ENCODE peak calls at places on chromosomes 11 and 22, in six cellular contexts. S is lung; M is HS-5; A is stimulated activated CD4-positive, alpha-beta T cell treated with anti-CD3 and anti-CD28 coated beads, Interleukin-4, amount 100 ng/mL, for 48 hours; C is GM10248; H is activated T-helper 1 cell treated with Interleukin-2 at 50 U/mL for 16 hours. V is an unnamed sample.

GRCh38 chr22:48948575-48949170 is 879.0 kb downstream of the BRD1 start:
- DNase-seq in H (no peak), C (no peak), S (peak; percentile 22), M (no peak), A (no peak), V (no peak)

GRCh38 chr11:111105566-111105965 is 140.0 kb upstream of the POU2AF2 start:
- DNase-seq in H (no peak), C (no peak), S (no peak), M (no peak), A (no peak), V (no peak)

GRCh38 chr11:3802016-3802790 is 4.8 kb upstream of the NUP98 start:
- DNase-seq in M (peak; percentile 29), S (no peak), A (no peak), C (no peak), H (no peak), V (no peak)

GRCh38 chr11:57639321-57640067 is 10.2 kb downstream of the YPEL4 start:
- DNase-seq in C (no peak), M (no peak), A (no peak), S (no peak), H (no peak), V (no peak)

GRCh38 chr11:101127699-101128570 is 1.7 kb downstream of the PGR start:
- DNase-seq in M (no peak), C (peak; percentile 13), S (peak; percentile 28), A (no peak), H (no peak), V (no peak)

GRCh38 chr22:25658641-25659040 is 83.3 kb upstream of the MYO18B start:
- DNase-seq in C (no peak), A (no peak), M (no peak), H (no peak), S (no peak), V (no peak)

GRCh38 chr11:32005786-32006406 is 85.0 kb upstream of the RCN1 start:
- DNase-seq in S (no peak), C (no peak), A (no peak), M (peak; percentile 58), H (no peak), V (no peak)

GRCh38 chr22:35421121-35421520 is 21.2 kb downstream of the MCM5 start:
- DNase-seq in C (no peak), S (no peak), H (no peak), M (no peak), A (no peak), V (no peak)

GRCh38 chr22:29328566-29329500 is 13.3 kb upstream of the RASL10A start:
- DNase-seq in C (no peak), M (no peak), S (no peak), A (no peak), H (no peak), V (no peak)

GRCh38 chr22:43841742-43842141 is 20.6 kb downstream of the SULT4A1 start:
- DNase-seq in C (no peak), H (no peak), M (no peak), A (no peak), S (no peak), V (no peak)

GRCh38 chr22:46779651-46780050 is 17.2 kb downstream of the TBC1D22A start:
- DNase-seq in H (no peak), C (no peak), S (no peak), A (no peak), M (no peak), V (no peak)

GRCh38 chr11:12200359-12201015 is 90.1 kb downstream of the MICAL2 start:
- DNase-seq in C (no peak), H (no peak), A (peak; percentile 52), M (peak; percentile 58), S (no peak), V (no peak)

GRCh38 chr11:124536520-124536919 is 6.9 kb downstream of the OR8B12 start:
- DNase-seq in H (no peak), M (no peak), S (no peak), C (no peak), A (no peak), V (no peak)

GRCh38 chr11:1573847-1574255 is 1.8 kb upstream of the DUSP8 start:
- DNase-seq in A (no peak), H (no peak), S (peak; percentile 71), C (peak; percentile 24), M (no peak), V (no peak)

GRCh38 chr11:2512431-2513407 is 67.9 kb downstream of the KCNQ1 start:
- DNase-seq in M (no peak), A (no peak), H (no peak), S (peak; percentile 26), C (no peak), V (no peak)

GRCh38 chr11:66289548-66290331 is 797 bp upstream of the YIF1A start:
- DNase-seq in S (no peak), C (peak; percentile 90), A (peak; percentile 82), M (no peak), H (peak; percentile 61), V (no peak)

GRCh38 chr22:24146190-24146616 is 35.1 kb upstream of the SUSD2 start:
- DNase-seq in S (peak; percentile 82), A (no peak), C (peak; percentile 83), H (no peak), M (no peak), V (no peak)

GRCh38 chr22:43191831-43192230 is 4.9 kb upstream of the TTLL12 start:
- DNase-seq in C (no peak), M (no peak), H (no peak), A (no peak), S (no peak), V (no peak)

GRCh38 chr11:20351151-20351550 is 12.4 kb upstream of the HTATIP2 start:
- DNase-seq in H (no peak), A (no peak), M (no peak), S (no peak), C (no peak), V (no peak)

GRCh38 chr11:61516191-61516590 is 7.6 kb downstream of the LRRC10B start:
- DNase-seq in A (no peak), C (no peak), H (no peak), S (no peak), M (no peak), V (no peak)

GRCh38 chr22:45804319-45804985 is 132.8 kb downstream of the ATXN10 start:
- DNase-seq in M (no peak), S (no peak), H (no peak), A (no peak), C (no peak), V (no peak)

GRCh38 chr11:130738618-130739017 is 177.7 kb downstream of the SNX19 start:
- DNase-seq in H (no peak), A (no peak), C (no peak), M (no peak), S (no peak), V (no peak)

GRCh38 chr22:29700949-29701927 is 18.6 kb upstream of the CABP7 start:
- DNase-seq in S (peak; percentile 32), M (peak; percentile 19), C (no peak), H (no peak), A (no peak), V (peak; percentile 39)

GRCh38 chr11:72741429-72741833 is 10.8 kb downstream of the ARAP1 start:
- DNase-seq in C (no peak), M (no peak), H (no peak), A (no peak), S (no peak), V (no peak)

GRCh38 chr11:8826145-8826786 is 84.7 kb upstream of the AKIP1 start:
- DNase-seq in S (no peak), M (no peak), A (no peak), C (no peak), H (no peak), V (no peak)

GRCh38 chr22:39880722-39881121 is 12.8 kb downstream of the ENTHD1 start:
- DNase-seq in H (no peak), M (no peak), A (no peak), S (no peak), C (no peak), V (no peak)

GRCh38 chr22:41828516-41828915 is 4.4 kb upstream of the SREBF2 start:
- DNase-seq in A (no peak), M (no peak), H (no peak), S (no peak), C (no peak), V (peak; percentile 52)

GRCh38 chr11:102047305-102047924 is at the start of gene CFAP300:
- DNase-seq in M (peak; percentile 85), C (peak; percentile 23), A (peak; percentile 50), H (peak; percentile 11), S (peak; percentile 81), V (peak; percentile 37)

GRCh38 chr22:24550028-24550901 is 4.7 kb downstream of the GUCD1 start:
- DNase-seq in A (no peak), S (no peak), M (no peak), H (no peak), C (no peak), V (no peak)

GRCh38 chr11:26121466-26121865 is 210.5 kb upstream of the ANO3 start:
- DNase-seq in C (no peak), H (no peak), A (no peak), S (no peak), M (no peak), V (no peak)

GRCh38 chr11:97487387-97487786 is 1097.6 kb downstream of the JRKL start:
- DNase-seq in M (no peak), A (no peak), S (no peak), H (no peak), C (no peak), V (no peak)

GRCh38 chr11:134101292-134101691 is 32.4 kb downstream of the JAM3 start:
- DNase-seq in C (no peak), S (no peak), M (no peak), A (no peak), H (no peak), V (no peak)

GRCh38 chr11:8831861-8832260 is 79.1 kb upstream of the AKIP1 start:
- DNase-seq in A (no peak), S (no peak), C (no peak), M (no peak), H (no peak), V (no peak)

GRCh38 chr11:70603064-70603755 is 204.9 kb downstream of the CTTN start:
- DNase-seq in H (no peak), S (no peak), A (no peak), C (no peak), M (no peak), V (no peak)

V was measured in NCI-H2081 treated with DMSO at 0.1 percent for 48 hours.